ENCODE peak calls at places on chromosomes 3 and 15, in six cellular contexts. One of them, this sample, is unnamed.

GRCh38 chr15:80556694-80557367 is 138.3 kb upstream of the ABHD17C start:
- DNase-seq in sigmoid colon: no peak
- DNase-seq in small intestine: no peak
- DNase-seq in mucosa of descending colon: no peak
- DNase-seq in A549: no peak
- DNase-seq in RCC 7860: no peak
- DNase-seq in this sample: no peak

GRCh38 chr15:95446854-95447253 is 883.6 kb upstream of the NR2F2 start:
- DNase-seq in sigmoid colon: no peak
- DNase-seq in small intestine: peak
- DNase-seq in mucosa of descending colon: no peak
- DNase-seq in A549: no peak
- DNase-seq in RCC 7860: no peak
- DNase-seq in this sample: no peak

GRCh38 chr3:128170866-128171516 is 17.7 kb downstream of the EEFSEC start:
- DNase-seq in sigmoid colon: peak
- DNase-seq in small intestine: peak
- DNase-seq in mucosa of descending colon: peak
- DNase-seq in A549: peak
- DNase-seq in RCC 7860: peak
- DNase-seq in this sample: peak

GRCh38 chr15:57685719-57686118 is 20.8 kb upstream of the POLR2M start:
- DNase-seq in sigmoid colon: no peak
- DNase-seq in small intestine: no peak
- DNase-seq in mucosa of descending colon: no peak
- DNase-seq in A549: no peak
- DNase-seq in RCC 7860: no peak
- DNase-seq in this sample: no peak

GRCh38 chr15:50183112-50183794 is 1.3 kb downstream of the SLC27A2 start:
- DNase-seq in sigmoid colon: no peak
- DNase-seq in small intestine: peak
- DNase-seq in mucosa of descending colon: no peak
- DNase-seq in A549: no peak
- DNase-seq in RCC 7860: no peak
- DNase-seq in this sample: no peak

GRCh38 chr15:50003786-50004334 is 115.2 kb downstream of the ATP8B4 start:
- DNase-seq in sigmoid colon: peak
- DNase-seq in small intestine: peak
- DNase-seq in mucosa of descending colon: peak
- DNase-seq in A549: peak
- DNase-seq in RCC 7860: peak
- DNase-seq in this sample: peak

GRCh38 chr3:38084019-38084968 is 45.3 kb downstream of the DLEC1 start:
- DNase-seq in sigmoid colon: no peak
- DNase-seq in small intestine: peak
- DNase-seq in mucosa of descending colon: peak
- DNase-seq in A549: peak
- DNase-seq in RCC 7860: no peak
- DNase-seq in this sample: no peak

GRCh38 chr15:78396976-78397375 is 41.0 kb upstream of the IREB2 start:
- DNase-seq in sigmoid colon: peak
- DNase-seq in small intestine: peak
- DNase-seq in mucosa of descending colon: peak
- DNase-seq in A549: peak
- DNase-seq in RCC 7860: no peak
- DNase-seq in this sample: peak

GRCh38 chr3:101963902-101964362 is 114.6 kb downstream of the NFKBIZ start:
- DNase-seq in sigmoid colon: no peak
- DNase-seq in small intestine: no peak
- DNase-seq in mucosa of descending colon: no peak
- DNase-seq in A549: no peak
- DNase-seq in RCC 7860: no peak
- DNase-seq in this sample: no peak

GRCh38 chr3:37053337-37053736 is 60.0 kb downstream of the MLH1 start:
- DNase-seq in sigmoid colon: no peak
- DNase-seq in small intestine: no peak
- DNase-seq in mucosa of descending colon: no peak
- DNase-seq in A549: no peak
- DNase-seq in RCC 7860: no peak
- DNase-seq in this sample: no peak

GRCh38 chr15:58229297-58229768 is 91.2 kb downstream of the AQP9 start:
- DNase-seq in sigmoid colon: no peak
- DNase-seq in small intestine: no peak
- DNase-seq in mucosa of descending colon: no peak
- DNase-seq in A549: no peak
- DNase-seq in RCC 7860: no peak
- DNase-seq in this sample: no peak

GRCh38 chr15:80744826-80745225 is 34.3 kb upstream of the CEMIP start:
- DNase-seq in sigmoid colon: no peak
- DNase-seq in small intestine: no peak
- DNase-seq in mucosa of descending colon: no peak
- DNase-seq in A549: no peak
- DNase-seq in RCC 7860: no peak
- DNase-seq in this sample: no peak

GRCh38 chr15:39756806-39757522 is 25.7 kb downstream of the FSIP1 start:
- DNase-seq in sigmoid colon: no peak
- DNase-seq in small intestine: peak
- DNase-seq in mucosa of descending colon: peak
- DNase-seq in A549: no peak
- DNase-seq in RCC 7860: peak
- DNase-seq in this sample: peak

GRCh38 chr3:144221771-144222170 is 250.1 kb downstream of the DIPK2A start:
- DNase-seq in sigmoid colon: no peak
- DNase-seq in small intestine: no peak
- DNase-seq in mucosa of descending colon: no peak
- DNase-seq in A549: no peak
- DNase-seq in RCC 7860: no peak
- DNase-seq in this sample: no peak

GRCh38 chr3:81451611-81452010 is 309.8 kb downstream of the GBE1 start:
- DNase-seq in sigmoid colon: no peak
- DNase-seq in small intestine: no peak
- DNase-seq in mucosa of descending colon: no peak
- DNase-seq in A549: no peak
- DNase-seq in RCC 7860: peak
- DNase-seq in this sample: no peak

GRCh38 chr3:148269816-148270215 is 427.9 kb upstream of the AGTR1 start:
- DNase-seq in sigmoid colon: no peak
- DNase-seq in small intestine: no peak
- DNase-seq in mucosa of descending colon: no peak
- DNase-seq in A549: no peak
- DNase-seq in RCC 7860: no peak
- DNase-seq in this sample: no peak

GRCh38 chr3:66407281-66408218 is 93.3 kb downstream of the LRIG1 start:
- DNase-seq in sigmoid colon: peak
- DNase-seq in small intestine: peak
- DNase-seq in mucosa of descending colon: peak
- DNase-seq in A549: peak
- DNase-seq in RCC 7860: peak
- DNase-seq in this sample: peak

GRCh38 chr15:74381481-74381880 is 14.0 kb upstream of the CYP11A1 start:
- DNase-seq in sigmoid colon: no peak
- DNase-seq in small intestine: no peak
- DNase-seq in mucosa of descending colon: no peak
- DNase-seq in A549: no peak
- DNase-seq in RCC 7860: no peak
- DNase-seq in this sample: no peak

GRCh38 chr3:139574026-139574947 is 34.7 kb upstream of the RBP1 start:
- DNase-seq in sigmoid colon: no peak
- DNase-seq in small intestine: no peak
- DNase-seq in mucosa of descending colon: peak
- DNase-seq in A549: no peak
- DNase-seq in RCC 7860: no peak
- DNase-seq in this sample: no peak

GRCh38 chr3:194872669-194872977 is 186.9 kb downstream of the FAM43A start:
- DNase-seq in sigmoid colon: no peak
- DNase-seq in small intestine: no peak
- DNase-seq in mucosa of descending colon: no peak
- DNase-seq in A549: no peak
- DNase-seq in RCC 7860: no peak
- DNase-seq in this sample: no peak

GRCh38 chr15:40242216-40242599 is 3.3 kb downstream of the PAK6 start:
- DNase-seq in sigmoid colon: peak
- DNase-seq in small intestine: no peak
- DNase-seq in mucosa of descending colon: no peak
- DNase-seq in A549: no peak
- DNase-seq in RCC 7860: no peak
- DNase-seq in this sample: no peak

GRCh38 chr15:21267686-21268395 is 172.5 kb downstream of the POTEB3 start:
- DNase-seq in sigmoid colon: no peak
- DNase-seq in small intestine: no peak
- DNase-seq in mucosa of descending colon: no peak
- DNase-seq in A549: no peak
- DNase-seq in RCC 7860: peak
- DNase-seq in this sample: no peak

GRCh38 chr3:38347421-38348200 is 1.0 kb downstream of the XYLB start:
- DNase-seq in sigmoid colon: no peak
- DNase-seq in small intestine: peak
- DNase-seq in mucosa of descending colon: peak
- DNase-seq in A549: no peak
- DNase-seq in RCC 7860: no peak
- DNase-seq in this sample: no peak

GRCh38 chr3:186922224-186922623 is 8.1 kb upstream of the ST6GAL1 start:
- DNase-seq in sigmoid colon: no peak
- DNase-seq in small intestine: no peak
- DNase-seq in mucosa of descending colon: no peak
- DNase-seq in A549: no peak
- DNase-seq in RCC 7860: no peak
- DNase-seq in this sample: no peak

GRCh38 chr15:62326460-62327011 is 161.5 kb upstream of the C2CD4B start:
- DNase-seq in sigmoid colon: no peak
- DNase-seq in small intestine: no peak
- DNase-seq in mucosa of descending colon: no peak
- DNase-seq in A549: no peak
- DNase-seq in RCC 7860: no peak
- DNase-seq in this sample: peak

GRCh38 chr3:69806735-69807438 is 67.6 kb downstream of the MITF start:
- DNase-seq in sigmoid colon: no peak
- DNase-seq in small intestine: no peak
- DNase-seq in mucosa of descending colon: no peak
- DNase-seq in A549: no peak
- DNase-seq in RCC 7860: no peak
- DNase-seq in this sample: no peak

GRCh38 chr15:89654311-89654761 is 931 bp downstream of the KIF7 start:
- DNase-seq in sigmoid colon: peak
- DNase-seq in small intestine: no peak
- DNase-seq in mucosa of descending colon: no peak
- DNase-seq in A549: no peak
- DNase-seq in RCC 7860: peak
- DNase-seq in this sample: no peak

GRCh38 chr15:90885432-90886290 is 1.4 kb downstream of the FES start:
- DNase-seq in sigmoid colon: peak
- DNase-seq in small intestine: peak
- DNase-seq in mucosa of descending colon: peak
- DNase-seq in A549: no peak
- DNase-seq in RCC 7860: no peak
- DNase-seq in this sample: no peak